ENCODE peak calls at places on chromosomes 16 and 17, in four cellular contexts. One of them, this sample, is unnamed.

GRCh38 chr16:2056077-2056476 is 8.3 kb downstream of the TSC2 start:
- DNase-seq in GM12878: no peak
- DNase-seq in H1: no peak
- DNase-seq in HepG2: peak; percentile 38
- DNase-seq in this sample: no peak

GRCh38 chr17:40109471-40109824 is 9.1 kb upstream of the NR1D1 start:
- DNase-seq in GM12878: no peak
- DNase-seq in H1: no peak
- DNase-seq in HepG2: peak; percentile 57
- DNase-seq in this sample: no peak

GRCh38 chr17:48270896-48271295 is 159.1 kb downstream of the SKAP1 start:
- DNase-seq in GM12878: no peak
- DNase-seq in H1: no peak
- DNase-seq in HepG2: no peak
- DNase-seq in this sample: peak; percentile 23

GRCh38 chr17:66087073-66087472 is 104.9 kb downstream of the CEP112 start:
- DNase-seq in GM12878: no peak
- DNase-seq in H1: no peak
- DNase-seq in HepG2: no peak
- DNase-seq in this sample: no peak

GRCh38 chr17:3998436-3998835 is 34.2 kb upstream of the ATP2A3 start:
- DNase-seq in GM12878: no peak
- DNase-seq in H1: no peak
- DNase-seq in HepG2: no peak
- DNase-seq in this sample: no peak

GRCh38 chr17:80586464-80587228 is 42.0 kb downstream of the RPTOR start:
- DNase-seq in GM12878: no peak
- DNase-seq in H1: no peak
- DNase-seq in HepG2: no peak
- DNase-seq in this sample: no peak

GRCh38 chr17:73895157-73895556 is 250.9 kb upstream of the SDK2 start:
- DNase-seq in GM12878: no peak
- DNase-seq in H1: no peak
- DNase-seq in HepG2: no peak
- DNase-seq in this sample: no peak

GRCh38 chr16:81921415-81921814 is 89.9 kb downstream of the SDR42E1 start:
- DNase-seq in GM12878: no peak
- DNase-seq in H1: no peak
- DNase-seq in HepG2: no peak
- DNase-seq in this sample: no peak

GRCh38 chr17:46822388-46822921 is 4.0 kb upstream of the WNT3 start:
- DNase-seq in GM12878: no peak
- DNase-seq in H1: peak; percentile 95
- DNase-seq in HepG2: no peak
- DNase-seq in this sample: peak; percentile 72

GRCh38 chr16:7182510-7183109 is 150.0 kb upstream of the RBFOX1 start:
- DNase-seq in GM12878: no peak
- DNase-seq in H1: peak; percentile 52
- DNase-seq in HepG2: no peak
- DNase-seq in this sample: peak; percentile 15

GRCh38 chr16:68115851-68116250 is 30.7 kb downstream of the NFATC3 start:
- DNase-seq in GM12878: no peak
- DNase-seq in H1: no peak
- DNase-seq in HepG2: no peak
- DNase-seq in this sample: no peak

GRCh38 chr16:68113765-68114240 is 28.6 kb downstream of the NFATC3 start:
- DNase-seq in GM12878: no peak
- DNase-seq in H1: no peak
- DNase-seq in HepG2: no peak
- DNase-seq in this sample: no peak

GRCh38 chr16:68116256-68116853 is 31.2 kb downstream of the NFATC3 start:
- DNase-seq in GM12878: no peak
- DNase-seq in H1: no peak
- DNase-seq in HepG2: no peak
- DNase-seq in this sample: peak; percentile 27

GRCh38 chr16:68113059-68113757 is 28.0 kb downstream of the NFATC3 start:
- DNase-seq in GM12878: no peak
- DNase-seq in H1: no peak
- DNase-seq in HepG2: peak; percentile 93
- DNase-seq in this sample: no peak

GRCh38 chr16:68111379-68111778 is 26.2 kb downstream of the NFATC3 start:
- DNase-seq in GM12878: no peak
- DNase-seq in H1: no peak
- DNase-seq in HepG2: no peak
- DNase-seq in this sample: no peak
- TF ChIP-seq CBX5 in GM12878: no peak
- TF ChIP-seq CBX5 in H1: no peak
- TF ChIP-seq CBX5 in HepG2: no peak
- TF ChIP-seq CBX5 in this sample: no peak

GRCh38 chr16:49158029-49158642 is 123.5 kb downstream of the CBLN1 start:
- DNase-seq in GM12878: no peak
- DNase-seq in H1: peak; percentile 69
- DNase-seq in HepG2: peak; percentile 32
- DNase-seq in this sample: peak; percentile 60
- TF ChIP-seq CBX5 in GM12878: no peak
- TF ChIP-seq CBX5 in H1: no peak
- TF ChIP-seq CBX5 in HepG2: peak; percentile 78
- TF ChIP-seq CBX5 in this sample: no peak

DNA sequence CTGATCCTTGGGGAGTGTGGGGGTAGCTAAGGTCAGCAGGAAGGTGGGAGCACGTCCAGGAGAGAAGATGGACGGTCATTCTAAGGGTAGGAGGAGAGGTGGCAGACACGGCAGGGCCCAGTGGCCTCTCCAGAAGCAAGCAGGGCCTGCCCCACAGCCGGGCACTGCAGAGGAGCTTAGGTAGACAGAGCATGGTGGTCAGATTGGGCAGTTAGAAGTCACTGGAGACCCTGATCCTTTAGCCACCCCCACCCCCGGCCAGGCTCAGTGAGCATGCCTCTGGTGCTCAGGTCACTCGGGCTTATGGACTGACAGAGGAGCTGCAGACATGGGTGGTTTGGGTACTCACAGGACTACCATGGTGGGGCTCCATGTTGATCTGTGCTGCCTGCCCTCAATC is 26.3 kb downstream of the NLRP1 start:
- DNase-seq in GM12878: no peak
- DNase-seq in H1: no peak
- DNase-seq in HepG2: no peak
- DNase-seq in this sample: no peak
- TF ChIP-seq CBX5 in GM12878: no peak
- TF ChIP-seq CBX5 in H1: no peak
- TF ChIP-seq CBX5 in HepG2: no peak
- TF ChIP-seq CBX5 in this sample: no peak

GRCh38 chr17:28177351-28177750 is 134.9 kb downstream of the NLK start:
- DNase-seq in GM12878: no peak
- DNase-seq in H1: no peak
- DNase-seq in HepG2: no peak
- DNase-seq in this sample: no peak

GRCh38 chr17:28181568-28181967 is 137.4 kb upstream of the TMEM97 start:
- DNase-seq in GM12878: no peak
- DNase-seq in H1: no peak
- DNase-seq in HepG2: no peak
- DNase-seq in this sample: no peak

GRCh38 chr17:28178800-28179199 is 136.3 kb downstream of the NLK start:
- DNase-seq in GM12878: no peak
- DNase-seq in H1: no peak
- DNase-seq in HepG2: no peak
- DNase-seq in this sample: no peak

GRCh38 chr17:28182559-28182958 is 136.4 kb upstream of the TMEM97 start:
- DNase-seq in GM12878: no peak
- DNase-seq in H1: no peak
- DNase-seq in HepG2: no peak
- DNase-seq in this sample: no peak

GRCh38 chr17:28180449-28180848 is 138.0 kb downstream of the NLK start:
- DNase-seq in GM12878: no peak
- DNase-seq in H1: no peak
- DNase-seq in HepG2: no peak
- DNase-seq in this sample: no peak
- TF ChIP-seq CBX5 in GM12878: no peak
- TF ChIP-seq CBX5 in H1: no peak
- TF ChIP-seq CBX5 in HepG2: no peak
- TF ChIP-seq CBX5 in this sample: no peak

DNA sequence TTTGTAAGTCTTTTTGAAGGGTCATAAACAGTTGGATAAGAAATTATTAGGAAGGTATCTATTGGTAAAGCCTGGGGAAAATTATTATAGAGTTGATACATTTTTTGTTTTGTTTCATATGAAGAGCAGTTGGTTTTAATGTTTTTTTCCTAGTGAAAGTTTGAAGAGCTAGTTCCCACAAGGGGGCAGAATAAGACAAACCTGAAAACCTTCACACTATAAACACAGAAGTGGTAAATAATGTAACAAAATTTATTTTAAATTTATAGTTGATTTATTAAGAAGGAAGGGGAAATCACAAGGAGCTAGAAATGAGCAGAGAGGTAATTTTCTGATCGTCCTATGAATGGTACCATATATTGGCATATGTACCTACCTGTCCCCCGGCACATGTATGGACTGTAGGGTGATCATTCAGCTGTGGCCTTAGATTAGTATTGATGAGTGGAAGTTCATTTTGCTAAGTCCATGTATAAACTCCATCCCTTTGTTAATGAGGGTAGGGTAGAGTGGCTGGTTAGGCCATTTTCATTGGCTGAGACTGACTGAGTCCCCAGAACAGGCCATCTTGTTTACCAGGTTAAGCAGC is 116.3 kb downstream of the TANC2 start:
- DNase-seq in GM12878: no peak
- DNase-seq in H1: no peak
- DNase-seq in HepG2: peak; percentile 10
- DNase-seq in this sample: peak; percentile 26
- TF ChIP-seq CBX5 in GM12878: no peak
- TF ChIP-seq CBX5 in H1: no peak
- TF ChIP-seq CBX5 in HepG2: no peak
- TF ChIP-seq CBX5 in this sample: no peak